ENCODE peak calls at places on chromosomes 11 and 22, in seven cellular contexts. One of them, this sample, is unnamed.

GRCh38 chr11:122099345-122100045 is 16.5 kb downstream of the BLID start:
- DNase-seq in body of pancreas: no peak
- DNase-seq in ELR: peak
- DNase-seq in non-pigmented ciliary epithelial cell: no peak
- DNase-seq in NCI-H1436 treated with DMSO at 0.1 percent for 48 hours: no peak
- DNase-seq in EH: peak
- DNase-seq in NCI-H1092: peak
- DNase-seq in this sample: no peak

GRCh38 chr11:126186708-126187481 is 24.6 kb downstream of the RPUSD4 start:
- DNase-seq in body of pancreas: no peak
- DNase-seq in NCI-H1436 treated with DMSO at 0.1 percent for 48 hours: no peak
- DNase-seq in ELR: no peak
- DNase-seq in EH: no peak
- DNase-seq in non-pigmented ciliary epithelial cell: no peak
- DNase-seq in NCI-H1092: peak
- DNase-seq in this sample: no peak

GRCh38 chr11:27464155-27464759 is 8.3 kb downstream of the LGR4 start:
- DNase-seq in body of pancreas: peak
- DNase-seq in EH: peak
- DNase-seq in ELR: peak
- DNase-seq in NCI-H1436 treated with DMSO at 0.1 percent for 48 hours: no peak
- DNase-seq in NCI-H1092: no peak
- DNase-seq in non-pigmented ciliary epithelial cell: no peak
- DNase-seq in this sample: no peak

GRCh38 chr11:33449798-33450197 is 192.6 kb downstream of the HIPK3 start:
- DNase-seq in NCI-H1436 treated with DMSO at 0.1 percent for 48 hours: no peak
- DNase-seq in body of pancreas: no peak
- DNase-seq in NCI-H1092: no peak
- DNase-seq in EH: peak
- DNase-seq in non-pigmented ciliary epithelial cell: no peak
- DNase-seq in ELR: peak
- DNase-seq in this sample: no peak

GRCh38 chr11:36605221-36606216 is 7.5 kb upstream of the RAG2 start:
- DNase-seq in NCI-H1436 treated with DMSO at 0.1 percent for 48 hours: no peak
- DNase-seq in non-pigmented ciliary epithelial cell: no peak
- DNase-seq in ELR: no peak
- DNase-seq in body of pancreas: no peak
- DNase-seq in NCI-H1092: no peak
- DNase-seq in EH: no peak
- DNase-seq in this sample: no peak

GRCh38 chr11:41950470-41951143 is 491.2 kb upstream of the LRRC4C start:
- DNase-seq in ELR: no peak
- DNase-seq in non-pigmented ciliary epithelial cell: no peak
- DNase-seq in EH: no peak
- DNase-seq in NCI-H1436 treated with DMSO at 0.1 percent for 48 hours: no peak
- DNase-seq in body of pancreas: no peak
- DNase-seq in NCI-H1092: no peak
- DNase-seq in this sample: no peak

GRCh38 chr11:127993788-127994187 is 593.6 kb downstream of the ETS1 start:
- DNase-seq in ELR: peak
- DNase-seq in body of pancreas: no peak
- DNase-seq in non-pigmented ciliary epithelial cell: no peak
- DNase-seq in NCI-H1436 treated with DMSO at 0.1 percent for 48 hours: no peak
- DNase-seq in EH: no peak
- DNase-seq in NCI-H1092: no peak
- DNase-seq in this sample: no peak

GRCh38 chr22:44719586-44720368 is 17.8 kb downstream of the PRR5 start:
- DNase-seq in non-pigmented ciliary epithelial cell: no peak
- DNase-seq in EH: no peak
- DNase-seq in NCI-H1092: no peak
- DNase-seq in ELR: no peak
- DNase-seq in NCI-H1436 treated with DMSO at 0.1 percent for 48 hours: no peak
- DNase-seq in body of pancreas: peak
- DNase-seq in this sample: no peak

GRCh38 chr11:67264886-67265632 is 1.2 kb upstream of the GRK2 start:
- DNase-seq in ELR: no peak
- DNase-seq in NCI-H1092: no peak
- DNase-seq in NCI-H1436 treated with DMSO at 0.1 percent for 48 hours: no peak
- DNase-seq in non-pigmented ciliary epithelial cell: no peak
- DNase-seq in body of pancreas: peak
- DNase-seq in EH: no peak
- DNase-seq in this sample: no peak

GRCh38 chr11:32893947-32894827 is 1.6 kb downstream of the QSER1 start:
- DNase-seq in EH: peak
- DNase-seq in non-pigmented ciliary epithelial cell: peak
- DNase-seq in NCI-H1092: peak
- DNase-seq in body of pancreas: peak
- DNase-seq in NCI-H1436 treated with DMSO at 0.1 percent for 48 hours: peak
- DNase-seq in ELR: peak
- DNase-seq in this sample: no peak

GRCh38 chr22:42188808-42189447 is 58.3 kb upstream of the CYP2D6 start:
- DNase-seq in body of pancreas: no peak
- DNase-seq in EH: peak
- DNase-seq in NCI-H1092: no peak
- DNase-seq in non-pigmented ciliary epithelial cell: peak
- DNase-seq in ELR: peak
- DNase-seq in NCI-H1436 treated with DMSO at 0.1 percent for 48 hours: no peak
- DNase-seq in this sample: no peak

GRCh38 chr11:19698493-19699292 is 13.9 kb upstream of the NAV2 start:
- DNase-seq in NCI-H1436 treated with DMSO at 0.1 percent for 48 hours: no peak
- DNase-seq in EH: peak
- DNase-seq in NCI-H1092: no peak
- DNase-seq in body of pancreas: peak
- DNase-seq in non-pigmented ciliary epithelial cell: no peak
- DNase-seq in ELR: no peak
- DNase-seq in this sample: no peak

GRCh38 chr22:41544671-41545476 is 604 bp upstream of the POLR3H start:
- DNase-seq in NCI-H1436 treated with DMSO at 0.1 percent for 48 hours: no peak
- DNase-seq in NCI-H1092: no peak
- DNase-seq in non-pigmented ciliary epithelial cell: no peak
- DNase-seq in EH: no peak
- DNase-seq in ELR: peak
- DNase-seq in body of pancreas: no peak
- DNase-seq in this sample: no peak

GRCh38 chr11:28461338-28461737 is 353.1 kb downstream of the METTL15 start:
- DNase-seq in ELR: peak
- DNase-seq in body of pancreas: no peak
- DNase-seq in non-pigmented ciliary epithelial cell: no peak
- DNase-seq in NCI-H1436 treated with DMSO at 0.1 percent for 48 hours: no peak
- DNase-seq in NCI-H1092: no peak
- DNase-seq in EH: peak
- DNase-seq in this sample: no peak

GRCh38 chr11:131910491-131911387 is 540.3 kb downstream of the NTM start:
- DNase-seq in NCI-H1436 treated with DMSO at 0.1 percent for 48 hours: no peak
- DNase-seq in body of pancreas: no peak
- DNase-seq in ELR: peak
- DNase-seq in NCI-H1092: peak
- DNase-seq in EH: peak
- DNase-seq in non-pigmented ciliary epithelial cell: no peak
- DNase-seq in this sample: no peak

GRCh38 chr11:102560555-102561011 is 30.0 kb upstream of the MMP7 start:
- DNase-seq in NCI-H1092: no peak
- DNase-seq in ELR: peak
- DNase-seq in EH: peak
- DNase-seq in body of pancreas: no peak
- DNase-seq in NCI-H1436 treated with DMSO at 0.1 percent for 48 hours: no peak
- DNase-seq in non-pigmented ciliary epithelial cell: peak
- DNase-seq in this sample: no peak

GRCh38 chr11:43567396-43567975 is 113.1 kb upstream of the HSD17B12 start:
- DNase-seq in body of pancreas: no peak
- DNase-seq in non-pigmented ciliary epithelial cell: peak
- DNase-seq in NCI-H1092: peak
- DNase-seq in ELR: peak
- DNase-seq in NCI-H1436 treated with DMSO at 0.1 percent for 48 hours: peak
- DNase-seq in EH: peak
- DNase-seq in this sample: no peak

GRCh38 chr11:112285918-112286317 is 25.3 kb upstream of the PLET1 start:
- DNase-seq in EH: peak
- DNase-seq in ELR: peak
- DNase-seq in non-pigmented ciliary epithelial cell: peak
- DNase-seq in NCI-H1436 treated with DMSO at 0.1 percent for 48 hours: no peak
- DNase-seq in NCI-H1092: no peak
- DNase-seq in body of pancreas: no peak
- DNase-seq in this sample: no peak

GRCh38 chr11:12853652-12854296 is 155.3 kb upstream of the RASSF10 start:
- DNase-seq in EH: no peak
- DNase-seq in body of pancreas: peak
- DNase-seq in NCI-H1092: no peak
- DNase-seq in ELR: no peak
- DNase-seq in non-pigmented ciliary epithelial cell: no peak
- DNase-seq in NCI-H1436 treated with DMSO at 0.1 percent for 48 hours: no peak
- DNase-seq in this sample: no peak

GRCh38 chr11:102955624-102956023 is at the start of gene MMP13:
- DNase-seq in NCI-H1436 treated with DMSO at 0.1 percent for 48 hours: no peak
- DNase-seq in NCI-H1092: no peak
- DNase-seq in EH: no peak
- DNase-seq in non-pigmented ciliary epithelial cell: no peak
- DNase-seq in ELR: peak
- DNase-seq in body of pancreas: no peak
- DNase-seq in this sample: no peak

GRCh38 chr11:7252683-7253213 is 1.0 kb downstream of the SYT9 start:
- DNase-seq in body of pancreas: peak
- DNase-seq in NCI-H1436 treated with DMSO at 0.1 percent for 48 hours: no peak
- DNase-seq in EH: no peak
- DNase-seq in ELR: no peak
- DNase-seq in NCI-H1092: no peak
- DNase-seq in non-pigmented ciliary epithelial cell: no peak
- DNase-seq in this sample: no peak

This sample was measured in vagina.